ENCODE peak calls at places on chromosome 12, in nine cellular contexts. B, E, J, Y, C, O, A, T and D are unnamed samples.

GRCh38 chr12:92186038-92186470 is 40.4 kb upstream of the BTG1 start:
- DNase-seq in Y (no peak), T (no peak), J (peak; percentile 29), O (no peak), A (no peak), E (no peak), B (no peak), C (no peak), D (no peak)

GRCh38 chr12:123983822-123984485 is 10.9 kb downstream of the ZNF664 start:
- DNase-seq in A (peak; percentile 8), B (no peak), C (no peak), O (peak; percentile 68), J (peak; percentile 33), T (peak; percentile 79), E (peak; percentile 85), Y (no peak), D (peak; percentile 35)

GRCh38 chr12:52149651-52150241 is 42.1 kb downstream of the KRT80 start:
- DNase-seq in B (no peak), A (no peak), C (no peak), O (no peak), T (no peak), E (no peak), Y (no peak), J (no peak), D (no peak)

GRCh38 chr12:66013224-66013623 is 117.3 kb downstream of the LLPH start:
- DNase-seq in A (no peak), O (no peak), C (no peak), Y (no peak), J (no peak), T (no peak), B (peak; percentile 13), E (no peak), D (no peak)

GRCh38 chr12:60421741-60422140 is 825.9 kb downstream of the SLC16A7 start:
- DNase-seq in E (peak; percentile 59), C (no peak), T (peak; percentile 38), Y (no peak), B (no peak), J (no peak), O (no peak), A (no peak), D (no peak)

GRCh38 chr12:116964004-116964739 is 53.4 kb downstream of the FBXW8 start:
- DNase-seq in Y (no peak), J (no peak), A (no peak), C (no peak), O (no peak), E (no peak), B (no peak), T (no peak), D (no peak)

GRCh38 chr12:93174048-93174447 is 203.7 kb upstream of the NUDT4 start:
- DNase-seq in O (no peak), E (peak; percentile 68), T (peak; percentile 98), A (no peak), B (no peak), C (no peak), Y (no peak), J (no peak), D (no peak)

GRCh38 chr12:113230315-113231274 is 9.3 kb downstream of the TPCN1 start:
- DNase-seq in A (no peak), C (peak; percentile 61), E (no peak), O (no peak), J (no peak), B (no peak), T (peak; percentile 63), Y (no peak), D (no peak)